ENCODE peak calls at places on chromosomes 6 and 20, in eight cellular contexts. One of them, this sample, is unnamed.

GRCh38 chr6:31308050-31308844 is 36.4 kb upstream of the HLA-C start:
- DNase-seq in IMR-90: no peak
- DNase-seq in mammary epithelial cell: peak
- DNase-seq in uterus: no peak
- DNase-seq in ascending aorta: peak
- DNase-seq in tibial artery: no peak
- DNase-seq in left ventricle myocardium inferior: no peak
- DNase-seq in psoas muscle: peak
- DNase-seq in this sample: peak

GRCh38 chr20:58577139-58577806 is 62.1 kb upstream of the APCDD1L start:
- DNase-seq in IMR-90: no peak
- DNase-seq in mammary epithelial cell: no peak
- DNase-seq in uterus: no peak
- DNase-seq in ascending aorta: no peak
- DNase-seq in tibial artery: peak
- DNase-seq in left ventricle myocardium inferior: no peak
- DNase-seq in psoas muscle: no peak
- DNase-seq in this sample: no peak

GRCh38 chr6:111586554-111586953 is 19.1 kb downstream of the TRAF3IP2 start:
- DNase-seq in IMR-90: no peak
- DNase-seq in mammary epithelial cell: no peak
- DNase-seq in uterus: no peak
- DNase-seq in ascending aorta: no peak
- DNase-seq in tibial artery: no peak
- DNase-seq in left ventricle myocardium inferior: no peak
- DNase-seq in psoas muscle: no peak
- DNase-seq in this sample: no peak

GRCh38 chr6:46776070-46776752 is 17.0 kb upstream of the MEP1A start:
- DNase-seq in IMR-90: no peak
- DNase-seq in mammary epithelial cell: no peak
- DNase-seq in uterus: no peak
- DNase-seq in ascending aorta: no peak
- DNase-seq in tibial artery: no peak
- DNase-seq in left ventricle myocardium inferior: no peak
- DNase-seq in psoas muscle: no peak
- DNase-seq in this sample: no peak

GRCh38 chr6:154848580-154848979 is 115.4 kb downstream of the SCAF8 start:
- DNase-seq in IMR-90: peak
- DNase-seq in mammary epithelial cell: no peak
- DNase-seq in uterus: no peak
- DNase-seq in ascending aorta: no peak
- DNase-seq in tibial artery: no peak
- DNase-seq in left ventricle myocardium inferior: no peak
- DNase-seq in psoas muscle: no peak
- DNase-seq in this sample: no peak

GRCh38 chr20:38060536-38060935 is 27.0 kb downstream of the RPRD1B start:
- DNase-seq in IMR-90: peak
- DNase-seq in mammary epithelial cell: no peak
- DNase-seq in uterus: no peak
- DNase-seq in ascending aorta: no peak
- DNase-seq in tibial artery: no peak
- DNase-seq in left ventricle myocardium inferior: no peak
- DNase-seq in psoas muscle: no peak
- DNase-seq in this sample: no peak

GRCh38 chr6:136525586-136526195 is 24.5 kb downstream of the MAP7 start:
- DNase-seq in IMR-90: no peak
- DNase-seq in mammary epithelial cell: peak
- DNase-seq in uterus: no peak
- DNase-seq in ascending aorta: no peak
- DNase-seq in tibial artery: no peak
- DNase-seq in left ventricle myocardium inferior: no peak
- DNase-seq in psoas muscle: no peak
- DNase-seq in this sample: no peak

GRCh38 chr6:136890986-136891385 is 31.1 kb upstream of the SLC35D3 start:
- DNase-seq in IMR-90: peak
- DNase-seq in mammary epithelial cell: no peak
- DNase-seq in uterus: no peak
- DNase-seq in ascending aorta: no peak
- DNase-seq in tibial artery: no peak
- DNase-seq in left ventricle myocardium inferior: no peak
- DNase-seq in psoas muscle: no peak
- DNase-seq in this sample: no peak

GRCh38 chr6:82511546-82511945 is 147.9 kb downstream of the TPBG start:
- DNase-seq in IMR-90: no peak
- DNase-seq in mammary epithelial cell: no peak
- DNase-seq in uterus: no peak
- DNase-seq in ascending aorta: no peak
- DNase-seq in tibial artery: no peak
- DNase-seq in left ventricle myocardium inferior: no peak
- DNase-seq in psoas muscle: no peak
- DNase-seq in this sample: no peak

GRCh38 chr6:154070657-154071056 is 31.6 kb downstream of the OPRM1 start:
- DNase-seq in IMR-90: no peak
- DNase-seq in mammary epithelial cell: peak
- DNase-seq in uterus: no peak
- DNase-seq in ascending aorta: no peak
- DNase-seq in tibial artery: no peak
- DNase-seq in left ventricle myocardium inferior: no peak
- DNase-seq in psoas muscle: no peak
- DNase-seq in this sample: no peak

GRCh38 chr20:64140956-64141355 is 23.3 kb upstream of the MYT1 start:
- DNase-seq in IMR-90: no peak
- DNase-seq in mammary epithelial cell: no peak
- DNase-seq in uterus: no peak
- DNase-seq in ascending aorta: peak
- DNase-seq in tibial artery: no peak
- DNase-seq in left ventricle myocardium inferior: no peak
- DNase-seq in psoas muscle: no peak
- DNase-seq in this sample: peak

GRCh38 chr6:132512638-132513632 is at the start of gene STX7:
- DNase-seq in IMR-90: peak
- DNase-seq in mammary epithelial cell: peak
- DNase-seq in uterus: peak
- DNase-seq in ascending aorta: peak
- DNase-seq in tibial artery: peak
- DNase-seq in left ventricle myocardium inferior: peak
- DNase-seq in psoas muscle: peak
- DNase-seq in this sample: peak

GRCh38 chr6:68975064-68975463 is 340.0 kb downstream of the ADGRB3 start:
- DNase-seq in IMR-90: no peak
- DNase-seq in mammary epithelial cell: no peak
- DNase-seq in uterus: no peak
- DNase-seq in ascending aorta: no peak
- DNase-seq in tibial artery: no peak
- DNase-seq in left ventricle myocardium inferior: no peak
- DNase-seq in psoas muscle: no peak
- DNase-seq in this sample: no peak

GRCh38 chr20:17138237-17138636 is 88.6 kb upstream of the PCSK2 start:
- DNase-seq in IMR-90: no peak
- DNase-seq in mammary epithelial cell: no peak
- DNase-seq in uterus: no peak
- DNase-seq in ascending aorta: no peak
- DNase-seq in tibial artery: no peak
- DNase-seq in left ventricle myocardium inferior: no peak
- DNase-seq in psoas muscle: no peak
- DNase-seq in this sample: no peak

GRCh38 chr20:51337126-51337805 is 205.3 kb downstream of the NFATC2 start:
- DNase-seq in IMR-90: no peak
- DNase-seq in mammary epithelial cell: no peak
- DNase-seq in uterus: no peak
- DNase-seq in ascending aorta: no peak
- DNase-seq in tibial artery: no peak
- DNase-seq in left ventricle myocardium inferior: no peak
- DNase-seq in psoas muscle: no peak
- DNase-seq in this sample: no peak

GRCh38 chr20:39446397-39446796 is 484.3 kb downstream of the DHX35 start:
- DNase-seq in IMR-90: no peak
- DNase-seq in mammary epithelial cell: no peak
- DNase-seq in uterus: no peak
- DNase-seq in ascending aorta: no peak
- DNase-seq in tibial artery: no peak
- DNase-seq in left ventricle myocardium inferior: no peak
- DNase-seq in psoas muscle: no peak
- DNase-seq in this sample: no peak

GRCh38 chr6:143243786-143244185 is 183.1 kb downstream of the AIG1 start:
- DNase-seq in IMR-90: no peak
- DNase-seq in mammary epithelial cell: no peak
- DNase-seq in uterus: no peak
- DNase-seq in ascending aorta: no peak
- DNase-seq in tibial artery: no peak
- DNase-seq in left ventricle myocardium inferior: no peak
- DNase-seq in psoas muscle: no peak
- DNase-seq in this sample: no peak

GRCh38 chr6:168948002-168948401 is 305.6 kb downstream of the THBS2 start:
- DNase-seq in IMR-90: no peak
- DNase-seq in mammary epithelial cell: no peak
- DNase-seq in uterus: no peak
- DNase-seq in ascending aorta: no peak
- DNase-seq in tibial artery: no peak
- DNase-seq in left ventricle myocardium inferior: no peak
- DNase-seq in psoas muscle: no peak
- DNase-seq in this sample: no peak

GRCh38 chr6:88913471-88913870 is 49.9 kb downstream of the RNGTT start:
- DNase-seq in IMR-90: no peak
- DNase-seq in mammary epithelial cell: no peak
- DNase-seq in uterus: no peak
- DNase-seq in ascending aorta: no peak
- DNase-seq in tibial artery: no peak
- DNase-seq in left ventricle myocardium inferior: no peak
- DNase-seq in psoas muscle: no peak
- DNase-seq in this sample: no peak

GRCh38 chr6:30740993-30741784 is 1.3 kb downstream of the FLOT1 start:
- DNase-seq in IMR-90: peak
- DNase-seq in mammary epithelial cell: no peak
- DNase-seq in uterus: no peak
- DNase-seq in ascending aorta: no peak
- DNase-seq in tibial artery: no peak
- DNase-seq in left ventricle myocardium inferior: no peak
- DNase-seq in psoas muscle: no peak
- DNase-seq in this sample: no peak

GRCh38 chr20:7858851-7859250 is 81.4 kb downstream of the HAO1 start:
- DNase-seq in IMR-90: no peak
- DNase-seq in mammary epithelial cell: no peak
- DNase-seq in uterus: no peak
- DNase-seq in ascending aorta: no peak
- DNase-seq in tibial artery: no peak
- DNase-seq in left ventricle myocardium inferior: no peak
- DNase-seq in psoas muscle: no peak
- DNase-seq in this sample: no peak
- H3K27ac ChIP-seq in IMR-90: no peak
- H3K27ac ChIP-seq in mammary epithelial cell: peak
- H3K27ac ChIP-seq in uterus: no peak
- H3K27ac ChIP-seq in ascending aorta: no peak
- H3K27ac ChIP-seq in tibial artery: no peak
- H3K27ac ChIP-seq in left ventricle myocardium inferior: no peak
- H3K27ac ChIP-seq in psoas muscle: no peak
- H3K27ac ChIP-seq in this sample: no peak

GRCh38 chr6:15247750-15248450 is 2.0 kb downstream of the JARID2 start:
- DNase-seq in IMR-90: peak
- DNase-seq in mammary epithelial cell: peak
- DNase-seq in uterus: peak
- DNase-seq in ascending aorta: peak
- DNase-seq in tibial artery: peak
- DNase-seq in left ventricle myocardium inferior: peak
- DNase-seq in psoas muscle: peak
- DNase-seq in this sample: peak
- TF ChIP-seq CTCF in IMR-90: peak
- TF ChIP-seq CTCF in mammary epithelial cell: no peak
- TF ChIP-seq CTCF in uterus: peak
- TF ChIP-seq CTCF in ascending aorta: peak
- TF ChIP-seq CTCF in tibial artery: peak
- TF ChIP-seq CTCF in left ventricle myocardium inferior: peak
- TF ChIP-seq CTCF in psoas muscle: peak
- TF ChIP-seq CTCF in this sample: peak

GRCh38 chr20:61267241-61267640 is 15.2 kb downstream of the CDH4 start:
- DNase-seq in IMR-90: no peak
- DNase-seq in mammary epithelial cell: no peak
- DNase-seq in uterus: no peak
- DNase-seq in ascending aorta: no peak
- DNase-seq in tibial artery: no peak
- DNase-seq in left ventricle myocardium inferior: no peak
- DNase-seq in psoas muscle: no peak
- DNase-seq in this sample: no peak
- H3K27ac ChIP-seq in IMR-90: no peak
- H3K27ac ChIP-seq in mammary epithelial cell: no peak
- H3K27ac ChIP-seq in uterus: no peak
- H3K27ac ChIP-seq in ascending aorta: no peak
- H3K27ac ChIP-seq in tibial artery: no peak
- H3K27ac ChIP-seq in left ventricle myocardium inferior: no peak
- H3K27ac ChIP-seq in psoas muscle: no peak
- H3K27ac ChIP-seq in this sample: no peak

GRCh38 chr20:9884061-9884460 is 45.2 kb upstream of the PAK5 start:
- DNase-seq in IMR-90: no peak
- DNase-seq in mammary epithelial cell: no peak
- DNase-seq in uterus: no peak
- DNase-seq in ascending aorta: no peak
- DNase-seq in tibial artery: no peak
- DNase-seq in left ventricle myocardium inferior: no peak
- DNase-seq in psoas muscle: no peak
- DNase-seq in this sample: no peak
- TF ChIP-seq CTCF in IMR-90: no peak
- TF ChIP-seq CTCF in mammary epithelial cell: peak
- TF ChIP-seq CTCF in uterus: no peak
- TF ChIP-seq CTCF in ascending aorta: peak
- TF ChIP-seq CTCF in tibial artery: no peak
- TF ChIP-seq CTCF in left ventricle myocardium inferior: no peak
- TF ChIP-seq CTCF in psoas muscle: no peak
- TF ChIP-seq CTCF in this sample: no peak

GRCh38 chr6:157449610-157450009 is 68.6 kb downstream of the ZDHHC14 start:
- DNase-seq in IMR-90: peak
- DNase-seq in mammary epithelial cell: no peak
- DNase-seq in uterus: no peak
- DNase-seq in ascending aorta: no peak
- DNase-seq in tibial artery: no peak
- DNase-seq in left ventricle myocardium inferior: no peak
- DNase-seq in psoas muscle: no peak
- DNase-seq in this sample: no peak
- H3K27ac ChIP-seq in IMR-90: no peak
- H3K27ac ChIP-seq in mammary epithelial cell: no peak
- H3K27ac ChIP-seq in uterus: peak
- H3K27ac ChIP-seq in ascending aorta: no peak
- H3K27ac ChIP-seq in tibial artery: no peak
- H3K27ac ChIP-seq in left ventricle myocardium inferior: no peak
- H3K27ac ChIP-seq in psoas muscle: no peak
- H3K27ac ChIP-seq in this sample: no peak